ENCODE peak calls at places on chromosomes 11 and 22, in nine cellular contexts. S is H54, G is fibroblast of mammary gland, Y is tibial nerve, L is Kasumi-1, X is GOT3, W is amniotic stem cell, D is EL, K is T-helper 2 cell. Z is an unnamed sample.

GRCh38 chr22:22918297-22918965 is 30.8 kb downstream of the IGLL5 start:
- DNase-seq in K (no peak), W (no peak), L (no peak), Y (no peak), G (no peak), D (no peak), S (no peak), X (no peak), Z (no peak)

GRCh38 chr22:44396727-44397722 is 84.3 kb upstream of the SHISAL1 start:
- DNase-seq in G (no peak), K (no peak), Y (no peak), X (no peak), L (no peak), W (no peak), S (no peak), D (no peak), Z (no peak)

GRCh38 chr11:13207665-13208594 is 69.7 kb upstream of the BMAL1 start:
- DNase-seq in D (peak), L (peak), Y (peak), W (peak), K (peak), G (peak), S (no peak), X (no peak), Z (no peak)

GRCh38 chr11:10771457-10771856 is 20.4 kb downstream of the CTR9 start:
- DNase-seq in X (no peak), D (no peak), W (no peak), S (no peak), K (no peak), G (no peak), Y (no peak), L (no peak), Z (no peak)

GRCh38 chr22:31621507-31622160 is 40.4 kb downstream of the PISD start:
- DNase-seq in D (no peak), G (no peak), Y (no peak), X (no peak), L (no peak), W (no peak), S (no peak), K (no peak), Z (no peak)

GRCh38 chr11:7056828-7057513 is 31.8 kb upstream of the RBMXL2 start:
- DNase-seq in W (no peak), L (no peak), G (no peak), X (no peak), D (no peak), S (no peak), Y (no peak), K (no peak), Z (no peak)

GRCh38 chr11:120953230-120953558 is 70.7 kb upstream of the TBCEL start:
- DNase-seq in D (no peak), W (no peak), G (no peak), S (no peak), X (no peak), L (no peak), K (no peak), Y (no peak), Z (no peak)

GRCh38 chr22:48477031-48477721 is 1350.5 kb downstream of the BRD1 start:
- DNase-seq in L (no peak), S (no peak), Y (peak), D (no peak), K (no peak), W (no peak), G (no peak), X (no peak), Z (no peak)

GRCh38 chr22:37633693-37634504 is 5.6 kb upstream of the SH3BP1 start:
- DNase-seq in S (peak), Y (peak), D (peak), W (peak), K (peak), X (peak), G (peak), L (peak), Z (peak)

Z was measured in DMS 273 treated with DMSO at 0.1 percent for 48 hours.